ENCODE peak calls at places on chromosomes 16 and 17, in five cellular contexts. N, H, L, C and J are unnamed samples.

GRCh38 chr16:50198802-50199410 is 45.8 kb downstream of the TENT4B start:
- DNase-seq in N (no peak), H (no peak), L (no peak), C (no peak), J (no peak)

GRCh38 chr17:1580979-1581676 is 18.5 kb upstream of the PITPNA start:
- DNase-seq in N (no peak), H (no peak), L (no peak), C (no peak), J (no peak)

GRCh38 chr17:82101767-82102679 is 4.0 kb upstream of the FASN start:
- DNase-seq in N (no peak), H (peak; percentile 49), L (no peak), C (no peak), J (no peak)

GRCh38 chr17:47945080-47945479 is 3.7 kb downstream of the PNPO start:
- DNase-seq in N (no peak), H (peak; percentile 70), L (peak; percentile 45), C (no peak), J (peak; percentile 92)

GRCh38 chr16:2422123-2422867 is 7.0 kb upstream of the CCNF start:
- DNase-seq in N (no peak), H (no peak), L (no peak), C (no peak), J (no peak)

GRCh38 chr17:81272616-81273015 is 22.5 kb downstream of the SLC38A10 start:
- DNase-seq in N (no peak), H (no peak), L (no peak), C (no peak), J (no peak)

GRCh38 chr17:37191219-37191618 is 184.6 kb upstream of the C17orf78 start:
- DNase-seq in N (peak; percentile 28), H (no peak), L (no peak), C (peak; percentile 55), J (peak; percentile 73)

GRCh38 chr17:61659437-61659836 is 68.4 kb upstream of the NACA2 start:
- DNase-seq in N (peak; percentile 17), H (no peak), L (no peak), C (no peak), J (no peak)

GRCh38 chr17:7213895-7214299 is 5.7 kb downstream of the DLG4 start:
- DNase-seq in N (peak; percentile 91), H (peak; percentile 89), L (peak; percentile 51), C (peak; percentile 89), J (peak; percentile 82)

GRCh38 chr16:20925780-20926179 is 25.2 kb downstream of the LYRM1 start:
- DNase-seq in N (no peak), H (no peak), L (no peak), C (no peak), J (no peak)

GRCh38 chr16:54347961-54348360 is 61.4 kb upstream of the IRX3 start:
- DNase-seq in N (no peak), H (no peak), L (no peak), C (no peak), J (no peak)

GRCh38 chr16:55499951-55500350 is 8.9 kb upstream of the LPCAT2 start:
- DNase-seq in N (peak; percentile 95), H (peak; percentile 80), L (no peak), C (peak; percentile 98), J (peak; percentile 100)

GRCh38 chr17:292531-293382 is 59.9 kb downstream of the RPH3AL start:
- DNase-seq in N (no peak), H (no peak), L (no peak), C (no peak), J (no peak)

GRCh38 chr17:59401274-59401673 is 69.8 kb downstream of the YPEL2 start:
- DNase-seq in N (no peak), H (no peak), L (no peak), C (no peak), J (no peak)

GRCh38 chr17:299546-299945 is 53.1 kb downstream of the RPH3AL start:
- DNase-seq in N (no peak), H (no peak), L (no peak), C (no peak), J (no peak)

GRCh38 chr16:89057738-89058137 is 35.9 kb upstream of the ACSF3 start:
- DNase-seq in N (no peak), H (no peak), L (no peak), C (no peak), J (no peak)

GRCh38 chr17:65926599-65926998 is 265.3 kb downstream of the CEP112 start:
- DNase-seq in N (no peak), H (no peak), L (no peak), C (no peak), J (no peak)

GRCh38 chr17:80192268-80192667 is 22.4 kb downstream of the CARD14 start:
- DNase-seq in N (peak; percentile 49), H (peak; percentile 77), L (no peak), C (no peak), J (no peak)

GRCh38 chr17:4969551-4970231 is 2.1 kb upstream of the SPAG7 start:
- DNase-seq in N (no peak), H (no peak), L (no peak), C (peak; percentile 63), J (peak; percentile 32)

GRCh38 chr16:23833960-23834685 is 1.7 kb upstream of the PRKCB start:
- DNase-seq in N (no peak), H (no peak), L (no peak), C (no peak), J (no peak)

GRCh38 chr16:2243031-2243528 is 6.8 kb downstream of the DNASE1L2 start:
- DNase-seq in N (no peak), H (no peak), L (no peak), C (no peak), J (no peak)

GRCh38 chr16:12695454-12695853 is 108.2 kb downstream of the CPPED1 start:
- DNase-seq in N (no peak), H (no peak), L (no peak), C (no peak), J (no peak)

GRCh38 chr17:63406689-63407330 is 39.3 kb downstream of the CYB561 start:
- DNase-seq in N (peak; percentile 90), H (peak; percentile 91), L (peak; percentile 44), C (peak; percentile 98), J (peak; percentile 89)

GRCh38 chr17:65918921-65919546 is 272.9 kb downstream of the CEP112 start:
- DNase-seq in N (peak; percentile 72), H (no peak), L (no peak), C (peak; percentile 48), J (no peak)

GRCh38 chr16:2151188-2152091 is 3.0 kb downstream of the RAB26 start:
- DNase-seq in N (no peak), H (no peak), L (no peak), C (no peak), J (no peak)

GRCh38 chr17:48489781-48490180 is 41.0 kb downstream of the HOXB1 start:
- DNase-seq in N (no peak), H (no peak), L (no peak), C (no peak), J (no peak)

GRCh38 chr17:77877674-77878355 is 80.7 kb upstream of the TNRC6C start:
- DNase-seq in N (no peak), H (no peak), L (no peak), C (no peak), J (no peak)

GRCh38 chr16:86067516-86067915 is 168.6 kb downstream of the IRF8 start:
- DNase-seq in N (no peak), H (no peak), L (no peak), C (no peak), J (no peak)

GRCh38 chr17:78362671-78363070 is 2.8 kb upstream of the SOCS3 start:
- DNase-seq in N (no peak), H (no peak), L (no peak), C (no peak), J (no peak)

GRCh38 chr17:68600123-68600880 is 865 bp downstream of the FAM20A start:
- DNase-seq in N (no peak), H (no peak), L (no peak), C (no peak), J (no peak)

GRCh38 chr16:50096791-50097190 is 31.0 kb downstream of the HEATR3 start:
- DNase-seq in N (no peak), H (no peak), L (no peak), C (peak; percentile 26), J (peak; percentile 21)

GRCh38 chr16:10983175-10983558 is 38.8 kb downstream of the CLEC16A start:
- DNase-seq in N (no peak), H (no peak), L (no peak), C (no peak), J (no peak)

GRCh38 chr17:78113804-78114785 is 14.5 kb downstream of the TMC6 start:
- DNase-seq in N (no peak), H (no peak), L (no peak), C (no peak), J (no peak)

GRCh38 chr16:59696495-59696894 is 962.4 kb upstream of the GOT2 start:
- DNase-seq in N (no peak), H (no peak), L (no peak), C (no peak), J (no peak)

GRCh38 chr16:82507271-82507670 is 119.5 kb upstream of the CDH13 start:
- DNase-seq in N (no peak), H (no peak), L (no peak), C (no peak), J (no peak)

GRCh38 chr17:46195217-46195855 is 2.1 kb upstream of the KANSL1 start:
- DNase-seq in N (no peak), H (no peak), L (no peak), C (no peak), J (no peak)

GRCh38 chr17:72931163-72931562 is 161.3 kb downstream of the SLC39A11 start:
- DNase-seq in N (no peak), H (peak; percentile 68), L (no peak), C (no peak), J (no peak)